ENCODE peak calls at places on chromosome 17, in eight cellular contexts. V is ureter; J is activated CD8-positive, alpha-beta T cell treated with anti-CD3 and anti-CD28 coated beads, Interleukin-2, amount 10 ng/mL, durations not matched to agents 7 days and 5 days; K is Ammon's horn; D is cardiac fibroblast; Z is GM10248; B is occipital lobe; H is HCT116. Q is an unnamed sample.

GRCh38 chr17:40341808-40342574 is 22.5 kb downstream of the GJD3 start:
- DNase-seq in K (peak; percentile 68), H (no peak), J (no peak), D (peak; percentile 86), V (peak; percentile 87), B (peak; percentile 56), Z (no peak), Q (peak; percentile 25)

GRCh38 chr17:79548116-79548515 is 62.7 kb downstream of the RBFOX3 start:
- DNase-seq in D (no peak), Z (no peak), K (no peak), H (no peak), J (no peak), B (no peak), V (no peak), Q (no peak)

GRCh38 chr17:66032082-66032712 is 159.7 kb downstream of the CEP112 start:
- DNase-seq in D (no peak), V (no peak), J (no peak), H (no peak), K (no peak), B (no peak), Z (peak; percentile 17), Q (no peak)

GRCh38 chr17:75525806-75526554 is 483 bp downstream of the LLGL2 start:
- DNase-seq in V (no peak), Z (no peak), H (no peak), J (no peak), B (no peak), D (no peak), K (no peak), Q (no peak)

GRCh38 chr17:82929676-82930042 is 89.8 kb upstream of the ZNF750 start:
- DNase-seq in K (no peak), Z (no peak), D (no peak), V (no peak), H (no peak), B (no peak), J (no peak), Q (no peak)

GRCh38 chr17:82859431-82860403 is 19.9 kb upstream of the ZNF750 start:
- DNase-seq in Z (peak; percentile 73), V (peak; percentile 82), H (peak; percentile 91), K (peak; percentile 56), D (peak; percentile 61), B (no peak), J (peak; percentile 72), Q (no peak)

GRCh38 chr17:81276781-81277180 is 18.3 kb downstream of the SLC38A10 start:
- DNase-seq in K (no peak), Z (no peak), D (no peak), J (no peak), V (no peak), B (no peak), H (no peak), Q (no peak)

GRCh38 chr17:50114849-50115357 is 15.1 kb downstream of the SAMD14 start:
- DNase-seq in H (peak; percentile 66), B (no peak), V (no peak), J (peak; percentile 73), D (peak; percentile 83), K (peak; percentile 77), Z (peak; percentile 68), Q (peak; percentile 47)

GRCh38 chr17:16923097-16923903 is 48.6 kb downstream of the TNFRSF13B start:
- DNase-seq in V (peak; percentile 32), B (no peak), K (no peak), D (no peak), Z (peak; percentile 16), J (no peak), H (no peak), Q (no peak)

GRCh38 chr17:30573603-30574175 is 96.5 kb downstream of the GOSR1 start:
- DNase-seq in D (no peak), Z (no peak), K (no peak), J (no peak), V (peak; percentile 9), B (no peak), H (no peak), Q (no peak)

GRCh38 chr17:38981640-38982039 is 14.4 kb upstream of the FBXO47 start:
- DNase-seq in Z (no peak), K (no peak), B (no peak), J (no peak), V (peak; percentile 22), H (no peak), D (peak; percentile 27), Q (no peak)

GRCh38 chr17:48550313-48551205 is 5.7 kb upstream of the HOXB2 start:
- DNase-seq in D (no peak), K (no peak), B (no peak), J (no peak), V (no peak), Z (no peak), H (no peak), Q (no peak)

GRCh38 chr17:80103061-80103481 is 1.7 kb downstream of the GAA start:
- DNase-seq in D (no peak), K (no peak), B (no peak), J (no peak), Z (no peak), H (no peak), V (no peak), Q (no peak)

GRCh38 chr17:18145811-18146210 is 37.3 kb downstream of the MYO15A start:
- DNase-seq in J (no peak), V (no peak), H (no peak), K (no peak), D (no peak), B (no peak), Z (no peak), Q (no peak)

GRCh38 chr17:17322516-17323510 is 19.6 kb downstream of the NT5M start:
- DNase-seq in V (no peak), D (no peak), K (no peak), Z (peak; percentile 14), J (no peak), B (no peak), H (no peak), Q (no peak)

GRCh38 chr17:81167638-81168037 is 1.6 kb upstream of the AATK start:
- DNase-seq in B (no peak), H (no peak), J (no peak), K (no peak), D (no peak), V (no peak), Z (no peak), Q (no peak)

GRCh38 chr17:57211010-57211411 is 45.3 kb upstream of the MSI2 start:
- DNase-seq in Z (no peak), J (no peak), D (no peak), K (no peak), H (no peak), B (no peak), V (no peak), Q (no peak)

GRCh38 chr17:81223758-81224122 is 975 bp upstream of the CEP131 start:
- DNase-seq in B (no peak), H (no peak), J (no peak), K (no peak), D (no peak), Z (no peak), V (no peak), Q (peak; percentile 51)

GRCh38 chr17:73786286-73786743 is 142.1 kb upstream of the SDK2 start:
- DNase-seq in H (no peak), B (no peak), J (no peak), Z (no peak), K (no peak), V (no peak), D (no peak), Q (no peak)

GRCh38 chr17:13544292-13544691 is 57.4 kb downstream of the HS3ST3A1 start:
- DNase-seq in B (peak; percentile 17), H (no peak), V (no peak), D (peak; percentile 94), Z (no peak), K (peak; percentile 25), J (no peak), Q (no peak)

GRCh38 chr17:51703364-51704341 is 443.3 kb downstream of the UTP18 start:
- DNase-seq in H (no peak), K (no peak), B (no peak), J (no peak), D (peak; percentile 8), V (peak; percentile 66), Z (no peak), Q (no peak)

GRCh38 chr17:31663576-31663975 is 195.5 kb downstream of the COPRS start:
- DNase-seq in K (no peak), H (peak; percentile 16), V (no peak), J (no peak), Z (no peak), D (peak; percentile 15), B (no peak), Q (no peak)

GRCh38 chr17:27283057-27283456 is 10.9 kb upstream of the WSB1 start:
- DNase-seq in H (no peak), K (no peak), B (no peak), V (no peak), J (no peak), Z (no peak), D (no peak), Q (no peak)